ENCODE peak calls at places on chromosomes 4 and X, in six cellular contexts. R, Q, X, A, F and P are unnamed samples.

GRCh38 chr4:156977435-156978160 is 6.0 kb upstream of the PDGFC start:
- DNase-seq in R (no peak), Q (no peak), X (no peak), A (no peak), F (no peak), P (no peak)

GRCh38 chr4:185534850-185535761 is at the start of gene PDLIM3:
- DNase-seq in R (peak; percentile 70), Q (peak; percentile 69), X (peak; percentile 36), A (no peak), F (peak; percentile 72), P (no peak)

GRCh38 chr4:76016383-76016782 is 6.9 kb downstream of the CXCL10 start:
- DNase-seq in R (no peak), Q (no peak), X (no peak), A (no peak), F (no peak), P (no peak)

GRCh38 chr4:103719320-103720204 is at the start of gene TACR3:
- DNase-seq in R (no peak), Q (no peak), X (no peak), A (no peak), F (no peak), P (no peak)

GRCh38 chrX:119756926-119757635 is 1.3 kb upstream of the SOWAHD start:
- DNase-seq in R (no peak), Q (no peak), X (no peak), A (no peak), F (no peak), P (no peak)

GRCh38 chr4:153619811-153620210 is 64.3 kb upstream of the TLR2 start:
- DNase-seq in R (no peak), Q (no peak), X (no peak), A (no peak), F (no peak), P (no peak)

GRCh38 chr4:73788411-73788810 is 48.0 kb downstream of the CXCL8 start:
- DNase-seq in R (no peak), Q (no peak), X (no peak), A (no peak), F (no peak), P (no peak)

GRCh38 chrX:41275661-41276609 is 58.0 kb upstream of the DDX3X start:
- DNase-seq in R (peak; percentile 64), Q (peak; percentile 90), X (peak; percentile 67), A (peak; percentile 22), F (peak; percentile 64), P (peak; percentile 71)

GRCh38 chr4:121654738-121655137 is 42.0 kb downstream of the ANXA5 start:
- DNase-seq in R (no peak), Q (no peak), X (no peak), A (no peak), F (no peak), P (no peak)

GRCh38 chrX:789096-789495 is 158.5 kb downstream of the SHOX start:
- DNase-seq in R (no peak), Q (no peak), X (no peak), A (no peak), F (no peak), P (no peak)

GRCh38 chr4:105088110-105088879 is 58.4 kb upstream of the TET2 start:
- DNase-seq in R (no peak), Q (no peak), X (peak; percentile 26), A (peak; percentile 11), F (peak; percentile 23), P (no peak)

GRCh38 chrX:9851890-9852289 is 65.7 kb downstream of the SHROOM2 start:
- DNase-seq in R (no peak), Q (no peak), X (no peak), A (no peak), F (no peak), P (no peak)

GRCh38 chr4:102447413-102447812 is 53.7 kb upstream of the NFKB1 start:
- DNase-seq in R (no peak), Q (no peak), X (no peak), A (no peak), F (no peak), P (no peak)

GRCh38 chrX:19695884-19696283 is 180.6 kb upstream of the MAP3K15 start:
- DNase-seq in R (no peak), Q (no peak), X (no peak), A (no peak), F (no peak), P (no peak)

GRCh38 chr4:167930171-167930570 is 162.2 kb upstream of the ANXA10 start:
- DNase-seq in R (no peak), Q (no peak), X (no peak), A (no peak), F (no peak), P (no peak)

GRCh38 chr4:168978001-168978700 is 31.9 kb downstream of the CBR4 start:
- DNase-seq in R (no peak), Q (no peak), X (no peak), A (no peak), F (no peak), P (no peak)

GRCh38 chr4:130210871-130211270 is 1114.9 kb downstream of the C4orf33 start:
- DNase-seq in R (no peak), Q (no peak), X (no peak), A (no peak), F (no peak), P (no peak)

GRCh38 chrX:134990475-134991473 is at the start of gene SMIM10:
- DNase-seq in R (peak; percentile 51), Q (no peak), X (peak; percentile 67), A (peak; percentile 65), F (peak; percentile 79), P (peak; percentile 68)

GRCh38 chr4:7808752-7809151 is 130.9 kb downstream of the AFAP1 start:
- DNase-seq in R (no peak), Q (no peak), X (no peak), A (no peak), F (no peak), P (no peak)

GRCh38 chr4:183746305-183747229 is 87.5 kb downstream of the TRAPPC11 start:
- DNase-seq in R (no peak), Q (no peak), X (no peak), A (peak; percentile 14), F (no peak), P (no peak)

GRCh38 chrX:18353931-18354368 is 538 bp downstream of the SCML2 start:
- DNase-seq in R (no peak), Q (peak; percentile 44), X (peak; percentile 22), A (no peak), F (peak; percentile 3), P (peak; percentile 6)
- TF ChIP-seq CTCF in R (no peak), Q (peak; percentile 14), X (no peak), A (no peak), F (no peak), P (no peak)

DNA sequence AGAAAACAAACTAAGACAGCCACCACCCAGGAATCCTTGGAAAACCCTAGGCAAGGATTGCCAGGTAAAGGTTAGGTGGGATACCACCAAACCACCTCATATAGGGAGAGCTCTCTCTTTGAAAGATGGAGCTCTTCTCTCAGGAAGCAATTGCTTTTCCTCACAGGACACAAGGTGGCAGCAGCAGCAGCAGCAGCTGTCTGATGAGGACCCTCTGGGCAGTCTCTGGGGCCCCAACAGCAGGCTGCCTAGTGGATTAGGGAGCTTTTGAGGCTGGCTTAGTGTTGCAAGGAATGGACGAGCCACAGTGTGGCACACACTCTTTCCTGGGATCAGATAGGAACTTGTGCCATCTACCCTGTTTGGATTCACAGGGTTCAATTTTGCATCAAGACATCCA is 41.4 kb upstream of the CHRDL1 start:
- DNase-seq in R (no peak), Q (peak; percentile 74), X (no peak), A (no peak), F (no peak), P (no peak)
- TF ChIP-seq CTCF in R (no peak), Q (peak; percentile 57), X (no peak), A (peak; percentile 8), F (no peak), P (no peak)

GRCh38 chr4:148054275-148054674 is 322.4 kb downstream of the ARHGAP10 start:
- DNase-seq in R (no peak), Q (peak; percentile 92), X (peak; percentile 33), A (no peak), F (no peak), P (no peak)
- TF ChIP-seq CTCF in R (no peak), Q (peak; percentile 16), X (no peak), A (no peak), F (no peak), P (no peak)

GRCh38 chrX:68714856-68715255 is 67.4 kb downstream of the STARD8 start:
- DNase-seq in R (no peak), Q (no peak), X (no peak), A (no peak), F (no peak), P (no peak)

GRCh38 chrX:68705986-68706385 is 58.5 kb downstream of the STARD8 start:
- DNase-seq in R (no peak), Q (no peak), X (no peak), A (no peak), F (no peak), P (no peak)

GRCh38 chrX:68711845-68712244 is 64.4 kb downstream of the STARD8 start:
- DNase-seq in R (no peak), Q (no peak), X (no peak), A (no peak), F (no peak), P (no peak)

GRCh38 chrX:68708503-68709290 is 61.2 kb downstream of the STARD8 start:
- DNase-seq in R (no peak), Q (peak; percentile 46), X (no peak), A (no peak), F (no peak), P (no peak)

GRCh38 chrX:68710870-68711576 is 63.6 kb downstream of the STARD8 start:
- DNase-seq in R (no peak), Q (peak; percentile 68), X (no peak), A (peak; percentile 28), F (no peak), P (peak; percentile 21)
- TF ChIP-seq CTCF in R (peak; percentile 59), Q (peak; percentile 74), X (peak; percentile 35), A (peak; percentile 21), F (peak; percentile 43), P (no peak)

GRCh38 chr4:55186700-55187099 is 61.3 kb upstream of the KDR start:
- DNase-seq in R (no peak), Q (no peak), X (no peak), A (no peak), F (peak; percentile 12), P (no peak)
- TF ChIP-seq CTCF in R (no peak), Q (no peak), X (no peak), A (no peak), F (no peak), P (no peak)

GRCh38 chr4:146029147-146029546 is 90.5 kb upstream of the ZNF827 start:
- DNase-seq in R (no peak), Q (no peak), X (no peak), A (no peak), F (no peak), P (no peak)
- TF ChIP-seq CTCF in R (no peak), Q (no peak), X (no peak), A (no peak), F (no peak), P (no peak)